ENCODE peak calls at places on chromosome 18, in six cellular contexts. W, O, S, X, I and G are unnamed samples.
A peak's percentile ranks its signal among the peaks of the same experiment; 100 is the strongest.

GRCh38 chr18:68714356-68714706 is 577 bp downstream of the TMX3 start:
- DNase-seq in W (no peak), O (peak; percentile 12), S (peak; percentile 14), X (no peak), I (peak; percentile 39), G (no peak)

GRCh38 chr18:35572644-35573043 is 8.9 kb upstream of the GALNT1 start:
- DNase-seq in W (no peak), O (no peak), S (peak; percentile 31), X (no peak), I (no peak), G (no peak)

GRCh38 chr18:25686960-25687520 is 335.1 kb upstream of the ZNF521 start:
- DNase-seq in W (no peak), O (no peak), S (peak; percentile 61), X (no peak), I (no peak), G (no peak)

GRCh38 chr18:70190529-70190928 is 15.0 kb downstream of the RTTN start:
- DNase-seq in W (no peak), O (no peak), S (peak; percentile 56), X (no peak), I (no peak), G (no peak)

GRCh38 chr18:55047546-55047945 is 88.3 kb upstream of the CCDC68 start:
- DNase-seq in W (no peak), O (no peak), S (peak; percentile 68), X (no peak), I (no peak), G (no peak)

GRCh38 chr18:36167692-36168218 is 19.5 kb upstream of the MOCOS start:
- DNase-seq in W (no peak), O (no peak), S (no peak), X (no peak), I (no peak), G (no peak)

GRCh38 chr18:57727952-57728807 is 74.9 kb downstream of the ATP8B1 start:
- DNase-seq in W (no peak), O (no peak), S (peak; percentile 65), X (no peak), I (no peak), G (no peak)

GRCh38 chr18:59056706-59057492 is 82.8 kb upstream of the SEC11C start:
- DNase-seq in W (no peak), O (peak; percentile 90), S (peak; percentile 52), X (no peak), I (peak; percentile 71), G (no peak)

GRCh38 chr18:5309888-5310470 is 14.5 kb upstream of the ZBTB14 start:
- DNase-seq in W (no peak), O (no peak), S (no peak), X (peak; percentile 2), I (peak; percentile 58), G (no peak)

GRCh38 chr18:63319383-63320040 is at the start of gene BCL2:
- DNase-seq in W (no peak), O (no peak), S (peak; percentile 49), X (peak; percentile 35), I (no peak), G (no peak)

GRCh38 chr18:61924550-61924949 is 31.7 kb upstream of the RNF152 start:
- DNase-seq in W (no peak), O (no peak), S (no peak), X (no peak), I (no peak), G (no peak)